ENCODE peak calls at places on chromosome 17, in six cellular contexts. One of them, this sample, is unnamed.

GRCh38 chr17:33200116-33200515 is 93.0 kb downstream of the ASIC2 start:
- DNase-seq in GM12878: no peak
- DNase-seq in left lung: no peak
- DNase-seq in psoas muscle: no peak
- DNase-seq in spleen: no peak
- DNase-seq in heart right ventricle: no peak
- DNase-seq in this sample: no peak

GRCh38 chr17:43406676-43407645 is 8.2 kb downstream of the ARL4D start:
- DNase-seq in GM12878: no peak
- DNase-seq in left lung: no peak
- DNase-seq in psoas muscle: no peak
- DNase-seq in spleen: no peak
- DNase-seq in heart right ventricle: no peak
- DNase-seq in this sample: no peak

GRCh38 chr17:31515226-31515759 is 123.8 kb downstream of the RAB11FIP4 start:
- DNase-seq in GM12878: no peak
- DNase-seq in left lung: no peak
- DNase-seq in psoas muscle: no peak
- DNase-seq in spleen: peak; percentile 54
- DNase-seq in heart right ventricle: no peak
- DNase-seq in this sample: no peak

GRCh38 chr17:74566132-74566753 is 1.1 kb downstream of the CD300H start:
- DNase-seq in GM12878: no peak
- DNase-seq in left lung: no peak
- DNase-seq in psoas muscle: no peak
- DNase-seq in spleen: peak; percentile 82
- DNase-seq in heart right ventricle: no peak
- DNase-seq in this sample: peak; percentile 22

GRCh38 chr17:42835732-42836131 is 2.5 kb downstream of the PSME3 start:
- DNase-seq in GM12878: no peak
- DNase-seq in left lung: no peak
- DNase-seq in psoas muscle: no peak
- DNase-seq in spleen: no peak
- DNase-seq in heart right ventricle: no peak
- DNase-seq in this sample: no peak

GRCh38 chr17:40122944-40123810 is 1.4 kb downstream of the MSL1 start:
- DNase-seq in GM12878: no peak
- DNase-seq in left lung: peak; percentile 61
- DNase-seq in psoas muscle: peak; percentile 66
- DNase-seq in spleen: peak; percentile 90
- DNase-seq in heart right ventricle: peak; percentile 53
- DNase-seq in this sample: no peak

GRCh38 chr17:7408341-7408740 is 696 bp downstream of the NLGN2 start:
- DNase-seq in GM12878: no peak
- DNase-seq in left lung: no peak
- DNase-seq in psoas muscle: no peak
- DNase-seq in spleen: no peak
- DNase-seq in heart right ventricle: no peak
- DNase-seq in this sample: no peak

GRCh38 chr17:30905742-30906100 is 317 bp downstream of the TEFM start:
- DNase-seq in GM12878: no peak
- DNase-seq in left lung: no peak
- DNase-seq in psoas muscle: no peak
- DNase-seq in spleen: no peak
- DNase-seq in heart right ventricle: no peak
- DNase-seq in this sample: no peak

GRCh38 chr17:62664336-62665120 is 37.1 kb downstream of the MRC2 start:
- DNase-seq in GM12878: no peak
- DNase-seq in left lung: no peak
- DNase-seq in psoas muscle: no peak
- DNase-seq in spleen: no peak
- DNase-seq in heart right ventricle: no peak
- DNase-seq in this sample: no peak

GRCh38 chr17:28216528-28216927 is 102.5 kb upstream of the TMEM97 start:
- DNase-seq in GM12878: no peak
- DNase-seq in left lung: no peak
- DNase-seq in psoas muscle: no peak
- DNase-seq in spleen: no peak
- DNase-seq in heart right ventricle: no peak
- DNase-seq in this sample: no peak

GRCh38 chr17:81812571-81813370 is 8.8 kb downstream of the GCGR start:
- DNase-seq in GM12878: no peak
- DNase-seq in left lung: no peak
- DNase-seq in psoas muscle: no peak
- DNase-seq in spleen: no peak
- DNase-seq in heart right ventricle: no peak
- DNase-seq in this sample: no peak

GRCh38 chr17:39243155-39243554 is 17.4 kb upstream of the STAC2 start:
- DNase-seq in GM12878: no peak
- DNase-seq in left lung: no peak
- DNase-seq in psoas muscle: no peak
- DNase-seq in spleen: peak; percentile 54
- DNase-seq in heart right ventricle: no peak
- DNase-seq in this sample: no peak

GRCh38 chr17:59174671-59175070 is 19.1 kb downstream of the PRR11 start:
- DNase-seq in GM12878: no peak
- DNase-seq in left lung: no peak
- DNase-seq in psoas muscle: no peak
- DNase-seq in spleen: no peak
- DNase-seq in heart right ventricle: no peak
- DNase-seq in this sample: no peak

GRCh38 chr17:5545051-5545987 is 39.0 kb downstream of the NLRP1 start:
- DNase-seq in GM12878: no peak
- DNase-seq in left lung: no peak
- DNase-seq in psoas muscle: no peak
- DNase-seq in spleen: no peak
- DNase-seq in heart right ventricle: no peak
- DNase-seq in this sample: no peak

GRCh38 chr17:7852919-7853692 is 1.8 kb upstream of the TMEM88 start:
- DNase-seq in GM12878: no peak
- DNase-seq in left lung: no peak
- DNase-seq in psoas muscle: peak; percentile 56
- DNase-seq in spleen: peak; percentile 85
- DNase-seq in heart right ventricle: no peak
- DNase-seq in this sample: no peak

GRCh38 chr17:75783069-75783783 is 1.4 kb upstream of the UNK start:
- DNase-seq in GM12878: peak; percentile 83
- DNase-seq in left lung: no peak
- DNase-seq in psoas muscle: no peak
- DNase-seq in spleen: no peak
- DNase-seq in heart right ventricle: no peak
- DNase-seq in this sample: no peak

GRCh38 chr17:77371888-77372443 is 231.2 kb downstream of the SEC14L1 start:
- DNase-seq in GM12878: no peak
- DNase-seq in left lung: peak; percentile 34
- DNase-seq in psoas muscle: peak; percentile 48
- DNase-seq in spleen: peak; percentile 77
- DNase-seq in heart right ventricle: no peak
- DNase-seq in this sample: no peak

GRCh38 chr17:61414936-61415251 is 15.3 kb downstream of the TBX2 start:
- DNase-seq in GM12878: no peak
- DNase-seq in left lung: peak; percentile 29
- DNase-seq in psoas muscle: no peak
- DNase-seq in spleen: no peak
- DNase-seq in heart right ventricle: no peak
- DNase-seq in this sample: no peak

GRCh38 chr17:73998246-73999220 is 204.9 kb upstream of the RPL38 start:
- DNase-seq in GM12878: no peak
- DNase-seq in left lung: peak; percentile 39
- DNase-seq in psoas muscle: peak; percentile 46
- DNase-seq in spleen: peak; percentile 85
- DNase-seq in heart right ventricle: peak; percentile 33
- DNase-seq in this sample: peak; percentile 43

GRCh38 chr17:19262650-19263620 is 25.8 kb downstream of the EPN2 start:
- DNase-seq in GM12878: no peak
- DNase-seq in left lung: no peak
- DNase-seq in psoas muscle: no peak
- DNase-seq in spleen: peak; percentile 37
- DNase-seq in heart right ventricle: no peak
- DNase-seq in this sample: no peak

GRCh38 chr17:57110152-57110542 is 25.1 kb downstream of the AKAP1 start:
- DNase-seq in GM12878: no peak
- DNase-seq in left lung: no peak
- DNase-seq in psoas muscle: peak; percentile 84
- DNase-seq in spleen: no peak
- DNase-seq in heart right ventricle: peak; percentile 61
- DNase-seq in this sample: no peak
- H3K4me3 ChIP-seq in GM12878: no peak overlapping the region
- H3K4me3 ChIP-seq in left lung: no peak overlapping the region
- H3K4me3 ChIP-seq in psoas muscle: no peak overlapping the region
- H3K4me3 ChIP-seq in spleen: no peak overlapping the region
- H3K4me3 ChIP-seq in heart right ventricle: no peak overlapping the region
- H3K4me3 ChIP-seq in this sample: no peak overlapping the region

GRCh38 chr17:50055055-50055425 is 870 bp upstream of the ITGA3 start:
- DNase-seq in GM12878: no peak
- DNase-seq in left lung: peak; percentile 82
- DNase-seq in psoas muscle: peak; percentile 53
- DNase-seq in spleen: no peak
- DNase-seq in heart right ventricle: no peak
- DNase-seq in this sample: no peak

GRCh38 chr17:50055426-50056216 is at the start of gene ITGA3:
- DNase-seq in GM12878: no peak
- DNase-seq in left lung: peak; percentile 87
- DNase-seq in psoas muscle: peak; percentile 82
- DNase-seq in spleen: peak; percentile 82
- DNase-seq in heart right ventricle: peak; percentile 78
- DNase-seq in this sample: no peak

GRCh38 chr17:50056961-50057330 is 1.0 kb downstream of the ITGA3 start:
- DNase-seq in GM12878: no peak
- DNase-seq in left lung: no peak
- DNase-seq in psoas muscle: no peak
- DNase-seq in spleen: no peak
- DNase-seq in heart right ventricle: no peak
- DNase-seq in this sample: no peak

GRCh38 chr17:50057521-50057991 is 1.6 kb downstream of the ITGA3 start:
- DNase-seq in GM12878: no peak
- DNase-seq in left lung: no peak
- DNase-seq in psoas muscle: no peak
- DNase-seq in spleen: peak; percentile 64
- DNase-seq in heart right ventricle: no peak
- DNase-seq in this sample: no peak

GRCh38 chr17:50056217-50056960 is 479 bp downstream of the ITGA3 start:
- DNase-seq in GM12878: no peak
- DNase-seq in left lung: no peak
- DNase-seq in psoas muscle: peak; percentile 81
- DNase-seq in spleen: peak; percentile 87
- DNase-seq in heart right ventricle: peak; percentile 59
- DNase-seq in this sample: no peak
- H3K4me1 ChIP-seq in GM12878: peaks cover 8% of the 10 kb centered on the region
- H3K4me1 ChIP-seq in left lung: peaks cover 63% of the 10 kb centered on the region
- H3K4me1 ChIP-seq in psoas muscle: peaks cover 53% of the 10 kb centered on the region
- H3K4me1 ChIP-seq in spleen: peaks cover 20% of the 10 kb centered on the region
- H3K4me1 ChIP-seq in heart right ventricle: peaks cover 79% of the 10 kb centered on the region
- H3K4me1 ChIP-seq in this sample: peaks cover 4% of the 10 kb centered on the region

DNA sequence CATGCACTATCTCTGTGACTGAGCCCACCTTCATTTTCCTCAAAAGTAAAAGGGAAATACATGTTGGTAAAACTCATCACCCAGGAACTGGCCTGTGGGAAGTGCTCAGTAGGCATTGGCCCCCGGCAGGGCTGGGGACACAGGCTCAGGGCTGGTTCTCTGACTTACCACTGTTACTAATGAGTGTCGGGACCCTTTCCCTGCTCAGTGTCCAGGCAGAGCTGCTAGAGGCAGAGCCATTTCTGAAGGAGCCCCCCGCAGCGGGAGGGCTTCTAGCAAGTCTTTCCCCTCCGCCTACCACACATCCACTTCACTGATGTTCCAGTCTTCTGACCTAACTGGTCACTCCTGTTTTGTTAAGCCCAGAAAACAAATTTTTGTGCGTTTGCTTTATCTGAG is 1.7 kb upstream of the PEMT start:
- DNase-seq in GM12878: no peak
- DNase-seq in left lung: no peak
- DNase-seq in psoas muscle: no peak
- DNase-seq in spleen: no peak
- DNase-seq in heart right ventricle: no peak
- DNase-seq in this sample: no peak
- H3K4me3 ChIP-seq in GM12878: peak overlapping the region; percentile 98
- H3K4me3 ChIP-seq in left lung: no peak overlapping the region
- H3K4me3 ChIP-seq in psoas muscle: peak overlapping the region; percentile 96
- H3K4me3 ChIP-seq in spleen: no peak overlapping the region
- H3K4me3 ChIP-seq in heart right ventricle: no peak overlapping the region
- H3K4me3 ChIP-seq in this sample: no peak overlapping the region

GRCh38 chr17:65739026-65739425 is 177.6 kb upstream of the AXIN2 start:
- DNase-seq in GM12878: no peak
- DNase-seq in left lung: no peak
- DNase-seq in psoas muscle: no peak
- DNase-seq in spleen: no peak
- DNase-seq in heart right ventricle: no peak
- DNase-seq in this sample: no peak
- H3K4me1 ChIP-seq in GM12878: no peaks in the 10 kb centered on the region
- H3K4me1 ChIP-seq in left lung: peaks cover 6% of the 10 kb centered on the region
- H3K4me1 ChIP-seq in psoas muscle: no peaks in the 10 kb centered on the region
- H3K4me1 ChIP-seq in spleen: no peaks in the 10 kb centered on the region
- H3K4me1 ChIP-seq in heart right ventricle: peaks cover 12% of the 10 kb centered on the region
- H3K4me1 ChIP-seq in this sample: no peaks in the 10 kb centered on the region

GRCh38 chr17:21125862-21126261 is 902 bp upstream of the DHRS7B start:
- DNase-seq in GM12878: no peak
- DNase-seq in left lung: no peak
- DNase-seq in psoas muscle: no peak
- DNase-seq in spleen: peak; percentile 78
- DNase-seq in heart right ventricle: no peak
- DNase-seq in this sample: no peak

GRCh38 chr17:21119945-21120249 is 6.9 kb upstream of the DHRS7B start:
- DNase-seq in GM12878: no peak
- DNase-seq in left lung: no peak
- DNase-seq in psoas muscle: no peak
- DNase-seq in spleen: no peak
- DNase-seq in heart right ventricle: no peak
- DNase-seq in this sample: no peak

GRCh38 chr17:21127508-21128077 is 829 bp downstream of the DHRS7B start:
- DNase-seq in GM12878: no peak
- DNase-seq in left lung: no peak
- DNase-seq in psoas muscle: no peak
- DNase-seq in spleen: no peak
- DNase-seq in heart right ventricle: no peak
- DNase-seq in this sample: no peak

GRCh38 chr17:21126645-21127507 is at the start of gene DHRS7B:
- DNase-seq in GM12878: peak; percentile 95
- DNase-seq in left lung: peak; percentile 96
- DNase-seq in psoas muscle: peak; percentile 98
- DNase-seq in spleen: peak; percentile 97
- DNase-seq in heart right ventricle: peak; percentile 97
- DNase-seq in this sample: peak; percentile 98

DNA sequence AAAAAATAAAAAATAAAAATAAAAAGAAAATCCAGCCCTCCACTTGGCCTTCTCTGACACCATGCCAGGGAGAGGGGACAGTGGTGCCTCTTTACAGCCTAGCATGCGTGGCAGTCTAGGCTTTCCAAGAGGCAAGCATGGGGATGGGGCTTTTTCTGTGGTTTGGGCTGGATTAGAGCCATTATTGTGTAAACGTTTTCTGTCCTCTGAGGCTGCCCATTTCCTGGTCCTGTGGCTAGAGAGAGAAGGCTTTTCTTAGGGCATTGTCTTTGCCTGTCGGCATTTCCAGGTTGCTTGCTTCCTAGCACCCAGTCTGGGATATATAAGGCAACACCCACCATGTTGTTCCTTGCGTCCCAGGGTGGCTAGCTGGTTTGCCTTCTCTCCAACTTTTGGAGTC is 2.7 kb upstream of the DHRS7B start:
- DNase-seq in GM12878: no peak
- DNase-seq in left lung: no peak
- DNase-seq in psoas muscle: no peak
- DNase-seq in spleen: no peak
- DNase-seq in heart right ventricle: no peak
- DNase-seq in this sample: no peak
- H3K4me3 ChIP-seq in GM12878: no peak overlapping the region
- H3K4me3 ChIP-seq in left lung: no peak overlapping the region
- H3K4me3 ChIP-seq in psoas muscle: no peak overlapping the region
- H3K4me3 ChIP-seq in spleen: no peak overlapping the region
- H3K4me3 ChIP-seq in heart right ventricle: no peak overlapping the region
- H3K4me3 ChIP-seq in this sample: no peak overlapping the region

GRCh38 chr17:15431766-15432165 is 35.7 kb downstream of the CDRT4 start:
- DNase-seq in GM12878: no peak
- DNase-seq in left lung: no peak
- DNase-seq in psoas muscle: peak; percentile 84
- DNase-seq in spleen: no peak
- DNase-seq in heart right ventricle: no peak
- DNase-seq in this sample: no peak
- H3K4me1 ChIP-seq in GM12878: no peaks in the 10 kb centered on the region
- H3K4me1 ChIP-seq in left lung: peaks cover 4% of the 10 kb centered on the region
- H3K4me1 ChIP-seq in psoas muscle: peaks cover 46% of the 10 kb centered on the region
- H3K4me1 ChIP-seq in spleen: no peaks in the 10 kb centered on the region
- H3K4me1 ChIP-seq in heart right ventricle: peaks cover 31% of the 10 kb centered on the region
- H3K4me1 ChIP-seq in this sample: no peaks in the 10 kb centered on the region

This sample was measured in iPS DF 6.9.